ENCODE peak calls at places on chromosomes 1 and 21, in four cellular contexts. One of them, this sample, is unnamed.

GRCh38 chr1:228647523-228648444 is 87.5 kb upstream of the RHOU start:
- DNase-seq in GM12878: no peak
- DNase-seq in K562: peak
- DNase-seq in HepG2: peak
- DNase-seq in this sample: peak

GRCh38 chr1:50921029-50921428 is 39.0 kb downstream of the FAF1 start:
- DNase-seq in GM12878: no peak
- DNase-seq in K562: no peak
- DNase-seq in HepG2: no peak
- DNase-seq in this sample: no peak

GRCh38 chr1:109214695-109215623 is 1.2 kb downstream of the SARS1 start:
- DNase-seq in GM12878: peak
- DNase-seq in K562: peak
- DNase-seq in HepG2: peak
- DNase-seq in this sample: peak

GRCh38 chr1:201422026-201422425 is 496 bp upstream of the TNNI1 start:
- DNase-seq in GM12878: no peak
- DNase-seq in K562: no peak
- DNase-seq in HepG2: no peak
- DNase-seq in this sample: no peak

GRCh38 chr1:115056395-115056798 is 26.8 kb downstream of the TSHB start:
- DNase-seq in GM12878: no peak
- DNase-seq in K562: no peak
- DNase-seq in HepG2: no peak
- DNase-seq in this sample: peak

GRCh38 chr21:42557420-42557819 is 43.8 kb downstream of the SLC37A1 start:
- DNase-seq in GM12878: no peak
- DNase-seq in K562: no peak
- DNase-seq in HepG2: no peak
- DNase-seq in this sample: no peak

GRCh38 chr1:23913212-23913880 is at the start of gene CNR2:
- DNase-seq in GM12878: no peak
- DNase-seq in K562: no peak
- DNase-seq in HepG2: no peak
- DNase-seq in this sample: no peak

GRCh38 chr1:31576201-31576669 is at the start of gene TINAGL1:
- DNase-seq in GM12878: no peak
- DNase-seq in K562: peak
- DNase-seq in HepG2: peak
- DNase-seq in this sample: peak

GRCh38 chr21:41831453-41831831 is 47.7 kb downstream of the PRDM15 start:
- DNase-seq in GM12878: no peak
- DNase-seq in K562: no peak
- DNase-seq in HepG2: no peak
- DNase-seq in this sample: no peak

GRCh38 chr1:60299581-60299980 is 226.0 kb upstream of the C1orf87 start:
- DNase-seq in GM12878: no peak
- DNase-seq in K562: no peak
- DNase-seq in HepG2: no peak
- DNase-seq in this sample: no peak

GRCh38 chr1:224922404-224923164 is 6.9 kb upstream of the DNAH14 start:
- DNase-seq in GM12878: peak
- DNase-seq in K562: peak
- DNase-seq in HepG2: peak
- DNase-seq in this sample: peak

GRCh38 chr1:52798331-52798730 is 44.2 kb upstream of the ZYG11A start:
- DNase-seq in GM12878: no peak
- DNase-seq in K562: no peak
- DNase-seq in HepG2: no peak
- DNase-seq in this sample: no peak

GRCh38 chr1:1399870-1400575 is 888 bp upstream of the CCNL2 start:
- DNase-seq in GM12878: no peak
- DNase-seq in K562: no peak
- DNase-seq in HepG2: no peak
- DNase-seq in this sample: peak

GRCh38 chr1:42142894-42143675 is 10.1 kb upstream of the GUCA2B start:
- DNase-seq in GM12878: no peak
- DNase-seq in K562: no peak
- DNase-seq in HepG2: no peak
- DNase-seq in this sample: no peak
- TF ChIP-seq CREB1 in GM12878: no peak
- TF ChIP-seq CREB1 in K562: no peak
- TF ChIP-seq CREB1 in HepG2: no peak
- TF ChIP-seq CREB1 in this sample: no peak

GRCh38 chr1:26038477-26038876 is 7.4 kb downstream of the SLC30A2 start:
- DNase-seq in GM12878: no peak
- DNase-seq in K562: no peak
- DNase-seq in HepG2: no peak
- DNase-seq in this sample: no peak

GRCh38 chr1:26037904-26038303 is 8.0 kb downstream of the SLC30A2 start:
- DNase-seq in GM12878: no peak
- DNase-seq in K562: no peak
- DNase-seq in HepG2: no peak
- DNase-seq in this sample: no peak

GRCh38 chr1:26041401-26041800 is 4.5 kb downstream of the SLC30A2 start:
- DNase-seq in GM12878: no peak
- DNase-seq in K562: peak
- DNase-seq in HepG2: no peak
- DNase-seq in this sample: no peak

GRCh38 chr1:26036756-26037281 is 9.1 kb downstream of the SLC30A2 start:
- DNase-seq in GM12878: no peak
- DNase-seq in K562: no peak
- DNase-seq in HepG2: no peak
- DNase-seq in this sample: no peak

GRCh38 chr1:26038904-26039303 is 7.0 kb downstream of the SLC30A2 start:
- DNase-seq in GM12878: no peak
- DNase-seq in K562: no peak
- DNase-seq in HepG2: no peak
- DNase-seq in this sample: no peak
- TF ChIP-seq CTCF in GM12878: no peak
- TF ChIP-seq CTCF in K562: no peak
- TF ChIP-seq CTCF in HepG2: no peak
- TF ChIP-seq CTCF in this sample: no peak

GRCh38 chr1:226476657-226477319 is 68.9 kb upstream of the PARP1 start:
- DNase-seq in GM12878: no peak
- DNase-seq in K562: no peak
- DNase-seq in HepG2: no peak
- DNase-seq in this sample: no peak

GRCh38 chr1:226475112-226475511 is 67.2 kb upstream of the PARP1 start:
- DNase-seq in GM12878: no peak
- DNase-seq in K562: no peak
- DNase-seq in HepG2: no peak
- DNase-seq in this sample: no peak

GRCh38 chr1:226474443-226475111 is 66.7 kb upstream of the PARP1 start:
- DNase-seq in GM12878: no peak
- DNase-seq in K562: no peak
- DNase-seq in HepG2: no peak
- DNase-seq in this sample: peak

GRCh38 chr1:226474041-226474440 is 66.1 kb upstream of the PARP1 start:
- DNase-seq in GM12878: no peak
- DNase-seq in K562: no peak
- DNase-seq in HepG2: no peak
- DNase-seq in this sample: no peak

DNA sequence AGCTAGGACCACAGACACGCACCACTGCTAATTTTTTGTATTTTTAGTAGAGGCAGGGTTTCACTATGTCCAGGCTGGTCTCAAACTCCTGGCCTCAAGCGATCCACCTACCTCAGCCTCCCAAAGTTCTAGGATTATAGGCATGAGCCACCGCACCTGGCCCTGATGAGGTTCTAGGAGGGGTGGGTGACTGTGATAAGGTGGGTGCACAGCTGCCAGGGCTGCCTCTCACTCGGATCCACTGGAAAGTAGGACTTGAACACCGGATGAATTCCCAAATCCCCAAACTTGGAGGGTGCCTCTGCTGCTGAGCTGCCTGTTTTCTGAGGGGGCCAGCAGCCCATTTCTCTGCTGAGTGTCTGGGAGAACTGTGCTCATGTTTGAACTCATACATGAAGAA is 68.2 kb upstream of the PARP1 start:
- DNase-seq in GM12878: no peak
- DNase-seq in K562: no peak
- DNase-seq in HepG2: no peak
- DNase-seq in this sample: no peak
- H2AFZ ChIP-seq in GM12878: no peak
- H2AFZ ChIP-seq in K562: no peak
- H2AFZ ChIP-seq in HepG2: no peak
- H2AFZ ChIP-seq in this sample: no peak

GRCh38 chr1:25538165-25538860 is 5.1 kb upstream of the LDLRAP1 start:
- DNase-seq in GM12878: no peak
- DNase-seq in K562: no peak
- DNase-seq in HepG2: no peak
- DNase-seq in this sample: no peak
- TF ChIP-seq CREB1 in GM12878: no peak
- TF ChIP-seq CREB1 in K562: no peak
- TF ChIP-seq CREB1 in HepG2: no peak
- TF ChIP-seq CREB1 in this sample: no peak

GRCh38 chr1:29121516-29121937 is 2.2 kb downstream of the TMEM200B start:
- DNase-seq in GM12878: no peak
- DNase-seq in K562: no peak
- DNase-seq in HepG2: no peak
- DNase-seq in this sample: peak
- TF ChIP-seq CTCF in GM12878: no peak
- TF ChIP-seq CTCF in K562: no peak
- TF ChIP-seq CTCF in HepG2: no peak
- TF ChIP-seq CTCF in this sample: no peak

GRCh38 chr1:20662110-20662475 is 924 bp upstream of the DDOST start:
- DNase-seq in GM12878: no peak
- DNase-seq in K562: no peak
- DNase-seq in HepG2: no peak
- DNase-seq in this sample: no peak
- H2AFZ ChIP-seq in GM12878: peak
- H2AFZ ChIP-seq in K562: peak
- H2AFZ ChIP-seq in HepG2: no peak
- H2AFZ ChIP-seq in this sample: peak

DNA sequence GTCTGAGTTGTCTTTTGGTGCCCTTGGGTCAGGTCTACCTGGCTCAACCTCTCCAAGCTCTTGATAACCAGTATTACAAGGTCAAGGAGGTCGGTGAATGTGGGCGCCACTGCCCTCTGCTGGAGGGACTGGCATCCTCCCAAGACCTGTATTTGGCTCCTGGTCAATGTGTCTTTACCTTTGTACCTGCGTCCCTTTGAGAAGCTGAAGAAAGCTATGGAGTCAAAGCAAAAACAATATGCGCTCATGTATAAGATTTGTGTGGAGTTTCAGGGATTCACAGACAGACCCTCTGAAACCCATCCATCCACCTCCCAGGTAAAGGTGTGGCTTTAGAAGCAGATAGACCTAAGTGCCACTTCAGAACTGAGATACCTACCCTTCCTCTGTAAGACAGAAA is 61.8 kb upstream of the NBL1 start:
- DNase-seq in GM12878: peak
- DNase-seq in K562: peak
- DNase-seq in HepG2: no peak
- DNase-seq in this sample: peak
- TF ChIP-seq CREB1 in GM12878: no peak
- TF ChIP-seq CREB1 in K562: no peak
- TF ChIP-seq CREB1 in HepG2: no peak
- TF ChIP-seq CREB1 in this sample: no peak

GRCh38 chr1:165697491-165697880 is 876 bp downstream of the ALDH9A1 start:
- DNase-seq in GM12878: no peak
- DNase-seq in K562: no peak
- DNase-seq in HepG2: no peak
- DNase-seq in this sample: no peak
- TF ChIP-seq CTCF in GM12878: no peak
- TF ChIP-seq CTCF in K562: no peak
- TF ChIP-seq CTCF in HepG2: no peak
- TF ChIP-seq CTCF in this sample: no peak

DNA sequence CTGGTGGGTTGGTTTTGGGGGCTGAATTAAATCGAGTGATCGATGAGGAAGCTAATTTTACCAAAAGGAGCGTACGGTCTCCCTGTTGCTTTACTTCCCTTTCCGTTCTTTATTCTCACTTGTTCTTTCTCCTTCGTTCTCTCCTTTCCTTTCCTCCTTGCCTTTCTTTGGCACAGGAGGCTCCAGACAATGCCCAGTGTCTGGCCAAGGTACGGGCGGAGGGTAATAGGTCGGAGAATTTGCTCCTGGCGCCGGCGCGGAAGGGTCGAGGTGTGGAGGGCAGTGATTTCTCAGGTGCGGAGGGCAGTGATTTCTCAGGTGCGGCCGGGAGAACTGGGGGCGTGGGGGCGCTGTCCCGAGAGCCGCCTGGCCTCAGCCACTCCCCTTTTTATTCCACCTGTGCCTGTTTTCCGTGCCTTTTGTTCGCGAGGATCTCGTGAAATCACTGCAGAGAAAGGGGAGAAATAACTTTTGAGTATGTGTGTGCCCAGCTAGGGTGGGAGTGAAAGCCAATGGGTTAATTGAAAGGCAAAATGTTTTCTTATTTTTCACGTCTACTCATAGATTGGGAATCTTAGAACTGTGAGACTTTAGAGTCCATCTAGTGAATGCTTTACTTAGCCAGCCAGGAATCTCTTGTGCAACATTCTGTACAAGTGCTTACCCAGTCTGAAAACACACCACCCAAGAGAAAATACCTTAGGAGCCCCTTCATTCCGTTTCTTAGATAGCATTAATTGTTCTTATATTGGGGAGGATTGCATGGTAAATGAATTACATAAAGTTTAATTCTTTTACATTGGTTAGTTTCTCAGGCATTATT is 1.3 kb downstream of the FNBP1L start:
- DNase-seq in GM12878: no peak
- DNase-seq in K562: no peak
- DNase-seq in HepG2: peak
- DNase-seq in this sample: peak
- H2AFZ ChIP-seq in GM12878: peak
- H2AFZ ChIP-seq in K562: peak
- H2AFZ ChIP-seq in HepG2: no peak
- H2AFZ ChIP-seq in this sample: peak

This sample was measured in GM23338.